ENCODE peak calls at places on chromosomes 1 and 21, in ten cellular contexts. One of them, this sample, is unnamed.
A peak's percentile ranks its signal among the peaks of the same experiment; 100 is the strongest.

GRCh38 chr1:53558916-53559315 is 99.7 kb downstream of the DMRTB1 start:
- DNase-seq in cardiac muscle cell: no peak
- DNase-seq in AG04450: no peak
- DNase-seq in progenitor cell of endocrine pancreas: no peak
- DNase-seq in right lobe of liver: no peak
- DNase-seq in A673: no peak
- DNase-seq in pancreas: no peak
- DNase-seq in psoas muscle: no peak
- DNase-seq in GM10248: no peak
- DNase-seq in foreskin fibroblast: no peak
- DNase-seq in this sample: no peak

GRCh38 chr1:2595812-2596529 is 9.4 kb downstream of the PRXL2B start:
- DNase-seq in cardiac muscle cell: no peak
- DNase-seq in AG04450: no peak
- DNase-seq in progenitor cell of endocrine pancreas: no peak
- DNase-seq in right lobe of liver: no peak
- DNase-seq in A673: no peak
- DNase-seq in pancreas: peak; percentile 14
- DNase-seq in psoas muscle: no peak
- DNase-seq in GM10248: no peak
- DNase-seq in foreskin fibroblast: no peak
- DNase-seq in this sample: no peak

GRCh38 chr1:209873067-209873810 is 45.5 kb downstream of the UTP25 start:
- DNase-seq in cardiac muscle cell: peak; percentile 54
- DNase-seq in AG04450: no peak
- DNase-seq in progenitor cell of endocrine pancreas: no peak
- DNase-seq in right lobe of liver: no peak
- DNase-seq in A673: no peak
- DNase-seq in pancreas: no peak
- DNase-seq in psoas muscle: no peak
- DNase-seq in GM10248: no peak
- DNase-seq in foreskin fibroblast: peak; percentile 78
- DNase-seq in this sample: no peak

GRCh38 chr1:12407050-12407961 is 177.5 kb downstream of the VPS13D start:
- DNase-seq in cardiac muscle cell: peak; percentile 82
- DNase-seq in AG04450: peak; percentile 55
- DNase-seq in progenitor cell of endocrine pancreas: no peak
- DNase-seq in right lobe of liver: no peak
- DNase-seq in A673: peak; percentile 22
- DNase-seq in pancreas: no peak
- DNase-seq in psoas muscle: no peak
- DNase-seq in GM10248: peak; percentile 21
- DNase-seq in foreskin fibroblast: peak; percentile 44
- DNase-seq in this sample: no peak

GRCh38 chr21:15617968-15618367 is 111.8 kb upstream of the USP25 start:
- DNase-seq in cardiac muscle cell: peak; percentile 84
- DNase-seq in AG04450: no peak
- DNase-seq in progenitor cell of endocrine pancreas: no peak
- DNase-seq in right lobe of liver: no peak
- DNase-seq in A673: peak; percentile 22
- DNase-seq in pancreas: no peak
- DNase-seq in psoas muscle: no peak
- DNase-seq in GM10248: no peak
- DNase-seq in foreskin fibroblast: no peak
- DNase-seq in this sample: no peak

GRCh38 chr21:45130324-45130774 is 56.0 kb downstream of the ADARB1 start:
- DNase-seq in cardiac muscle cell: peak; percentile 81
- DNase-seq in AG04450: no peak
- DNase-seq in progenitor cell of endocrine pancreas: no peak
- DNase-seq in right lobe of liver: no peak
- DNase-seq in A673: peak; percentile 68
- DNase-seq in pancreas: no peak
- DNase-seq in psoas muscle: no peak
- DNase-seq in GM10248: no peak
- DNase-seq in foreskin fibroblast: no peak
- DNase-seq in this sample: no peak

GRCh38 chr1:245599413-245600174 is 444.8 kb downstream of the KIF26B start:
- DNase-seq in cardiac muscle cell: peak; percentile 99
- DNase-seq in AG04450: peak; percentile 92
- DNase-seq in progenitor cell of endocrine pancreas: no peak
- DNase-seq in right lobe of liver: no peak
- DNase-seq in A673: peak; percentile 69
- DNase-seq in pancreas: peak; percentile 22
- DNase-seq in psoas muscle: peak; percentile 68
- DNase-seq in GM10248: no peak
- DNase-seq in foreskin fibroblast: peak; percentile 76
- DNase-seq in this sample: no peak

GRCh38 chr1:67831850-67832513 is 1.3 kb downstream of the GNG12 start:
- DNase-seq in cardiac muscle cell: peak; percentile 77
- DNase-seq in AG04450: no peak
- DNase-seq in progenitor cell of endocrine pancreas: no peak
- DNase-seq in right lobe of liver: peak; percentile 70
- DNase-seq in A673: peak; percentile 98
- DNase-seq in pancreas: peak; percentile 41
- DNase-seq in psoas muscle: peak; percentile 79
- DNase-seq in GM10248: peak; percentile 24
- DNase-seq in foreskin fibroblast: peak; percentile 66
- DNase-seq in this sample: peak; percentile 47

GRCh38 chr21:41883582-41883981 is 4.4 kb upstream of the PRDM15 start:
- DNase-seq in cardiac muscle cell: no peak
- DNase-seq in AG04450: no peak
- DNase-seq in progenitor cell of endocrine pancreas: no peak
- DNase-seq in right lobe of liver: no peak
- DNase-seq in A673: no peak
- DNase-seq in pancreas: no peak
- DNase-seq in psoas muscle: no peak
- DNase-seq in GM10248: no peak
- DNase-seq in foreskin fibroblast: no peak
- DNase-seq in this sample: no peak

GRCh38 chr1:221743416-221744208 is 1.7 kb upstream of the DUSP10 start:
- DNase-seq in cardiac muscle cell: no peak
- DNase-seq in AG04450: no peak
- DNase-seq in progenitor cell of endocrine pancreas: no peak
- DNase-seq in right lobe of liver: no peak
- DNase-seq in A673: no peak
- DNase-seq in pancreas: no peak
- DNase-seq in psoas muscle: no peak
- DNase-seq in GM10248: peak; percentile 45
- DNase-seq in foreskin fibroblast: no peak
- DNase-seq in this sample: no peak

DNA sequence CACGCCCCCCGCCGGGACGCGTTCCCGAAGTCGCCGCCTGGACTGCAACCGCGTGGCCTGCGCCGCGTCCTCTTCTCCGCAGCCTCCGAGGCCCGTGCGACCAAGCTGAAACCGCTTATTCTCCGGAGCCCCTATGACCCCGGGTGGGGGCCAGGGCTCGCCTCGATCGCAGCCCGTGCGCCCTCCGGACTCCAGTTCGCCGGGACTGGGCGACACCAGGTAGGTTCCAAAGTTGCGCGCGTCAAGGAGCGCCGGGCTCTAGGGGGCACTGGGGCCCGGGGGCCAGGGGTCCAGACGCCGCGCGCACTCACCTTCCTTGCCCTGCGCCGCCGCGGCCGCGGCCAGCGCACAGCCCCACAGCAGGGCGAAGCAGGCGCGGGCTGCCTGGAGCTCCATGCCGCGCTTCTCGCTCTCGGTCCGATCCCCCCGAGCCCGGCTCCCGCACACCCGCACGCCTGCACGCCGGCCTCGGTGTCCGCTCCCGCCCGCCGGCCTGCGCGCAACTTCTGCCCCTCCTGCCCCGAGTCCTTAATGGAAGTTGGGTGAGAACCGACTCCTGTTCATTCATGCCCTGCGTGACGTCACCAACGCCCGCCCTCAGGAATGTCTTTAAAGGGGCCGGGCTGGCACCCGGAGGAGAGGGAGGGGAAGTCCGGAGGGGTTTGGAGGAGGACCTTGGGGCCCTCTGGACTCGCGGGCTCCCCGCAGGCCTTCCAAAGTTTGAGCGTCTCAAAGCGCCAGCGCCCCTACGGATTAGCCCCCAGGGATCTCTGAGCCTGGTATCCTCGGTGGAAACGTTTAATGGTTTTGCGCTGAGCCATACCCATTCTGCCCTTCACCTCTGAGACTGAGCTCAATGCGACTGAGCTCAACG is at the start of gene EPHA2:
- DNase-seq in cardiac muscle cell: peak; percentile 92
- DNase-seq in AG04450: peak; percentile 55
- DNase-seq in progenitor cell of endocrine pancreas: peak; percentile 91
- DNase-seq in right lobe of liver: peak; percentile 92
- DNase-seq in A673: peak; percentile 95
- DNase-seq in pancreas: peak; percentile 90
- DNase-seq in psoas muscle: peak; percentile 89
- DNase-seq in GM10248: no peak
- DNase-seq in foreskin fibroblast: peak; percentile 77
- DNase-seq in this sample: peak; percentile 94
- TF ChIP-seq CTCF in cardiac muscle cell: no peak
- TF ChIP-seq CTCF in AG04450: no peak
- TF ChIP-seq CTCF in progenitor cell of endocrine pancreas: no peak
- TF ChIP-seq CTCF in right lobe of liver: peak; percentile 5
- TF ChIP-seq CTCF in A673: no peak
- TF ChIP-seq CTCF in pancreas: no peak
- TF ChIP-seq CTCF in psoas muscle: no peak
- TF ChIP-seq CTCF in GM10248: no peak
- TF ChIP-seq CTCF in foreskin fibroblast: no peak
- TF ChIP-seq CTCF in this sample: no peak

GRCh38 chr1:204257446-204257845 is 43.7 kb upstream of the GOLT1A start:
- DNase-seq in cardiac muscle cell: no peak
- DNase-seq in AG04450: no peak
- DNase-seq in progenitor cell of endocrine pancreas: no peak
- DNase-seq in right lobe of liver: no peak
- DNase-seq in A673: no peak
- DNase-seq in pancreas: no peak
- DNase-seq in psoas muscle: no peak
- DNase-seq in GM10248: no peak
- DNase-seq in foreskin fibroblast: no peak
- DNase-seq in this sample: no peak

GRCh38 chr1:204259196-204259595 is 45.4 kb upstream of the GOLT1A start:
- DNase-seq in cardiac muscle cell: no peak
- DNase-seq in AG04450: no peak
- DNase-seq in progenitor cell of endocrine pancreas: no peak
- DNase-seq in right lobe of liver: no peak
- DNase-seq in A673: no peak
- DNase-seq in pancreas: no peak
- DNase-seq in psoas muscle: no peak
- DNase-seq in GM10248: no peak
- DNase-seq in foreskin fibroblast: no peak
- DNase-seq in this sample: no peak

GRCh38 chr1:204256531-204256930 is 42.7 kb upstream of the GOLT1A start:
- DNase-seq in cardiac muscle cell: no peak
- DNase-seq in AG04450: no peak
- DNase-seq in progenitor cell of endocrine pancreas: no peak
- DNase-seq in right lobe of liver: no peak
- DNase-seq in A673: no peak
- DNase-seq in pancreas: no peak
- DNase-seq in psoas muscle: no peak
- DNase-seq in GM10248: no peak
- DNase-seq in foreskin fibroblast: no peak
- DNase-seq in this sample: no peak

GRCh38 chr1:204259782-204260181 is 46.0 kb upstream of the GOLT1A start:
- DNase-seq in cardiac muscle cell: no peak
- DNase-seq in AG04450: no peak
- DNase-seq in progenitor cell of endocrine pancreas: no peak
- DNase-seq in right lobe of liver: no peak
- DNase-seq in A673: no peak
- DNase-seq in pancreas: no peak
- DNase-seq in psoas muscle: no peak
- DNase-seq in GM10248: no peak
- DNase-seq in foreskin fibroblast: no peak
- DNase-seq in this sample: no peak

DNA sequence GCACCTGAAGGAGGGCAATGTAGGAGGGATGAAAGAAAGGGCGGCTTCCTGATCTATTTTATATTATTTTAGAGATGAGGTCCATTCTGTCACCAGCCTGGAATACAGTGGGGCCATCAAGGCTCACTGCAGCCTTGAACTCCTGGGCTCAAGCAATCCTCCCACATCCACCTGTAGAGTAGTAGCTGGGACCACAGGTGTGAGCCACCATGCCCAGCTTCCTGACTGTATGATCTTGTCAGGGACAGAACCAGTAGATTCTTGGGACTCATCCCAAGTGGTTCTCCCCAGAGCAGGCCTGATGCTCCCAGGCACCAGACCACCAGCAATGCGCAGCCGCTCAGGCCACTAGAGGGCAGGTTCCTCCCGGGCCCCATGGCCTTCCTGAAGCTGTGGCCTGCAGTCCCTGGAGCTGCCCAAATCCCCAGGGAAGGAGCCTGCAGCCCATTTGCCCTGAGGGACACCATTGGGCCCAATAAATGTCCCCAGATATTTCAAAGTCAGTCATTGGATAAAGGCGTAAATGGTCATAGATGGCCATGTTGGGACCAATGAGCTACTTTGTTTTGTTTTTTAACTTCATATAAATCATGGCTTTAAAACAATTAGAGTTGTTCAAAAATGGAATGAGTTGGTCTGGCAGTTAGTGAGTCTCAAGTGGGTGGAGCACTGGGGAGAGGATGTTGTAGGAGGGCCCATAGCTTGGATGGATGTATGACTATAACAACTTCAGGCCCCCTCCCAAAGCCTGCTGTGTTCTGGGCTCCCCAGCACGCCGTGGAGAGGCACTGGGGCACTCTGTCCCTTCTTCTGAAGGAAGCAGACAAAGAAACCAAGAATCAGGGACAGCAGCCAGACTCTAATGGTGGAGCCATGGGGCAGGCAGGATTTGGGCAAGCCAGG is 44.7 kb upstream of the GOLT1A start:
- DNase-seq in cardiac muscle cell: peak; percentile 70
- DNase-seq in AG04450: peak; percentile 20
- DNase-seq in progenitor cell of endocrine pancreas: peak; percentile 41
- DNase-seq in right lobe of liver: peak; percentile 67
- DNase-seq in A673: peak; percentile 63
- DNase-seq in pancreas: peak; percentile 46
- DNase-seq in psoas muscle: peak; percentile 66
- DNase-seq in GM10248: peak; percentile 74
- DNase-seq in foreskin fibroblast: peak; percentile 57
- DNase-seq in this sample: no peak
- TF ChIP-seq CTCF in cardiac muscle cell: peak; percentile 92
- TF ChIP-seq CTCF in AG04450: peak; percentile 89
- TF ChIP-seq CTCF in progenitor cell of endocrine pancreas: peak; percentile 84
- TF ChIP-seq CTCF in right lobe of liver: peak; percentile 60
- TF ChIP-seq CTCF in A673: peak; percentile 76
- TF ChIP-seq CTCF in pancreas: peak; percentile 63
- TF ChIP-seq CTCF in psoas muscle: peak; percentile 54
- TF ChIP-seq CTCF in GM10248: peak; percentile 51
- TF ChIP-seq CTCF in foreskin fibroblast: peak; percentile 95
- TF ChIP-seq CTCF in this sample: no peak

GRCh38 chr1:195804547-195804946 is 803.7 kb downstream of the KCNT2 start:
- DNase-seq in cardiac muscle cell: no peak
- DNase-seq in AG04450: no peak
- DNase-seq in progenitor cell of endocrine pancreas: no peak
- DNase-seq in right lobe of liver: no peak
- DNase-seq in A673: no peak
- DNase-seq in pancreas: no peak
- DNase-seq in psoas muscle: no peak
- DNase-seq in GM10248: no peak
- DNase-seq in foreskin fibroblast: no peak
- DNase-seq in this sample: no peak
- TF ChIP-seq CTCF in cardiac muscle cell: no peak
- TF ChIP-seq CTCF in AG04450: no peak
- TF ChIP-seq CTCF in progenitor cell of endocrine pancreas: no peak
- TF ChIP-seq CTCF in right lobe of liver: no peak
- TF ChIP-seq CTCF in A673: no peak
- TF ChIP-seq CTCF in pancreas: no peak
- TF ChIP-seq CTCF in psoas muscle: no peak
- TF ChIP-seq CTCF in GM10248: no peak
- TF ChIP-seq CTCF in foreskin fibroblast: no peak
- TF ChIP-seq CTCF in this sample: no peak

GRCh38 chr1:88736633-88737248 is 52.7 kb downstream of the PKN2 start:
- DNase-seq in cardiac muscle cell: peak; percentile 68
- DNase-seq in AG04450: no peak
- DNase-seq in progenitor cell of endocrine pancreas: no peak
- DNase-seq in right lobe of liver: no peak
- DNase-seq in A673: peak; percentile 77
- DNase-seq in pancreas: no peak
- DNase-seq in psoas muscle: no peak
- DNase-seq in GM10248: no peak
- DNase-seq in foreskin fibroblast: peak; percentile 29
- DNase-seq in this sample: no peak
- TF ChIP-seq CTCF in cardiac muscle cell: peak; percentile 77
- TF ChIP-seq CTCF in AG04450: peak; percentile 68
- TF ChIP-seq CTCF in progenitor cell of endocrine pancreas: peak; percentile 35
- TF ChIP-seq CTCF in right lobe of liver: peak; percentile 58
- TF ChIP-seq CTCF in A673: peak; percentile 79
- TF ChIP-seq CTCF in pancreas: peak; percentile 19
- TF ChIP-seq CTCF in psoas muscle: peak; percentile 27
- TF ChIP-seq CTCF in GM10248: peak; percentile 25
- TF ChIP-seq CTCF in foreskin fibroblast: peak; percentile 80
- TF ChIP-seq CTCF in this sample: no peak

This sample was measured in omental fat pad.